ENCODE peak calls at places on chromosomes 11 and 22, in four cellular contexts. One of them, this sample, is unnamed.

GRCh38 chr22:17882162-17882561 is 107.9 kb upstream of the BID start:
- DNase-seq in HepG2: no peak
- DNase-seq in K562: no peak
- DNase-seq in SK-N-SH: no peak
- DNase-seq in this sample: no peak

GRCh38 chr22:45551310-45552016 is 48.8 kb downstream of the FBLN1 start:
- DNase-seq in HepG2: no peak
- DNase-seq in K562: no peak
- DNase-seq in SK-N-SH: no peak
- DNase-seq in this sample: no peak

GRCh38 chr11:47267858-47268257 is 2.1 kb upstream of the MADD start:
- DNase-seq in HepG2: no peak
- DNase-seq in K562: peak; percentile 24
- DNase-seq in SK-N-SH: no peak
- DNase-seq in this sample: no peak

GRCh38 chr11:84824624-84825023 is 802.5 kb downstream of the DLG2 start:
- DNase-seq in HepG2: no peak
- DNase-seq in K562: no peak
- DNase-seq in SK-N-SH: no peak
- DNase-seq in this sample: no peak

GRCh38 chr11:120066738-120067303 is 71.1 kb downstream of the TRIM29 start:
- DNase-seq in HepG2: no peak
- DNase-seq in K562: no peak
- DNase-seq in SK-N-SH: no peak
- DNase-seq in this sample: no peak

GRCh38 chr22:44024288-44024908 is at the start of gene PARVB:
- DNase-seq in HepG2: no peak
- DNase-seq in K562: peak; percentile 33
- DNase-seq in SK-N-SH: peak; percentile 84
- DNase-seq in this sample: no peak

GRCh38 chr11:69442807-69443137 is 38.7 kb upstream of the LINC01488 start:
- DNase-seq in HepG2: peak; percentile 80
- DNase-seq in K562: peak; percentile 77
- DNase-seq in SK-N-SH: peak; percentile 75
- DNase-seq in this sample: no peak

GRCh38 chr11:119065369-119065768 is 2.2 kb upstream of the VPS11 start:
- DNase-seq in HepG2: peak; percentile 47
- DNase-seq in K562: peak; percentile 80
- DNase-seq in SK-N-SH: peak; percentile 52
- DNase-seq in this sample: no peak

GRCh38 chr11:11521306-11522002 is 100.4 kb downstream of the GALNT18 start:
- DNase-seq in HepG2: no peak
- DNase-seq in K562: no peak
- DNase-seq in SK-N-SH: no peak
- DNase-seq in this sample: no peak

GRCh38 chr11:92424281-92424680 is 199.7 kb downstream of the FAT3 start:
- DNase-seq in HepG2: no peak
- DNase-seq in K562: no peak
- DNase-seq in SK-N-SH: no peak
- DNase-seq in this sample: no peak

GRCh38 chr22:35930933-35931332 is 97.7 kb downstream of the RBFOX2 start:
- DNase-seq in HepG2: peak; percentile 78
- DNase-seq in K562: peak; percentile 64
- DNase-seq in SK-N-SH: peak; percentile 59
- DNase-seq in this sample: peak; percentile 24

GRCh38 chr11:12724301-12725046 is 50.3 kb downstream of the TEAD1 start:
- DNase-seq in HepG2: peak; percentile 64
- DNase-seq in K562: peak; percentile 92
- DNase-seq in SK-N-SH: peak; percentile 48
- DNase-seq in this sample: no peak

GRCh38 chr11:14422052-14422813 is 63.2 kb upstream of the RRAS2 start:
- DNase-seq in HepG2: peak; percentile 82
- DNase-seq in K562: peak; percentile 80
- DNase-seq in SK-N-SH: peak; percentile 69
- DNase-seq in this sample: no peak

GRCh38 chr11:105000797-105001196 is 22.2 kb downstream of the CASP5 start:
- DNase-seq in HepG2: no peak
- DNase-seq in K562: peak; percentile 26
- DNase-seq in SK-N-SH: no peak
- DNase-seq in this sample: peak; percentile 24

GRCh38 chr22:46395145-46395544 is 59.6 kb downstream of the TRMU start:
- DNase-seq in HepG2: no peak
- DNase-seq in K562: no peak
- DNase-seq in SK-N-SH: no peak
- DNase-seq in this sample: no peak

GRCh38 chr11:123152951-123153350 is 42.1 kb downstream of the CLMP start:
- DNase-seq in HepG2: no peak
- DNase-seq in K562: no peak
- DNase-seq in SK-N-SH: no peak
- DNase-seq in this sample: no peak

GRCh38 chr11:1832989-1833365 is 1.8 kb upstream of the SYT8 start:
- DNase-seq in HepG2: no peak
- DNase-seq in K562: no peak
- DNase-seq in SK-N-SH: no peak
- DNase-seq in this sample: no peak

GRCh38 chr22:50012201-50013181 is at the start of gene IL17REL:
- DNase-seq in HepG2: no peak
- DNase-seq in K562: peak; percentile 47
- DNase-seq in SK-N-SH: peak; percentile 43
- DNase-seq in this sample: no peak

GRCh38 chr11:113847580-113847979 is 27.8 kb downstream of the USP28 start:
- DNase-seq in HepG2: no peak
- DNase-seq in K562: no peak
- DNase-seq in SK-N-SH: no peak
- DNase-seq in this sample: no peak

GRCh38 chr11:46279393-46280099 is 2.1 kb downstream of the CREB3L1 start:
- DNase-seq in HepG2: no peak
- DNase-seq in K562: peak; percentile 54
- DNase-seq in SK-N-SH: peak; percentile 55
- DNase-seq in this sample: no peak

GRCh38 chr11:69285766-69286165 is 8.2 kb upstream of the MYEOV start:
- DNase-seq in HepG2: no peak
- DNase-seq in K562: no peak
- DNase-seq in SK-N-SH: no peak
- DNase-seq in this sample: no peak

GRCh38 chr11:10139656-10140055 is 154.4 kb downstream of the SBF2 start:
- DNase-seq in HepG2: no peak
- DNase-seq in K562: no peak
- DNase-seq in SK-N-SH: no peak
- DNase-seq in this sample: no peak

GRCh38 chr22:49021097-49021925 is 806.4 kb downstream of the BRD1 start:
- DNase-seq in HepG2: no peak
- DNase-seq in K562: no peak
- DNase-seq in SK-N-SH: peak; percentile 13
- DNase-seq in this sample: no peak

GRCh38 chr11:72591023-72591422 is 83.2 kb downstream of the PDE2A start:
- DNase-seq in HepG2: no peak
- DNase-seq in K562: no peak
- DNase-seq in SK-N-SH: peak; percentile 55
- DNase-seq in this sample: no peak

GRCh38 chr22:33451851-33452469 is 393.8 kb upstream of the SYN3 start:
- DNase-seq in HepG2: peak; percentile 53
- DNase-seq in K562: no peak
- DNase-seq in SK-N-SH: no peak
- DNase-seq in this sample: no peak

GRCh38 chr11:19379465-19379864 is 138.7 kb upstream of the E2F8 start:
- DNase-seq in HepG2: no peak
- DNase-seq in K562: no peak
- DNase-seq in SK-N-SH: no peak
- DNase-seq in this sample: no peak

GRCh38 chr22:36862251-36863242 is 1.7 kb downstream of the NCF4 start:
- DNase-seq in HepG2: no peak
- DNase-seq in K562: no peak
- DNase-seq in SK-N-SH: no peak
- DNase-seq in this sample: peak; percentile 73

DNA sequence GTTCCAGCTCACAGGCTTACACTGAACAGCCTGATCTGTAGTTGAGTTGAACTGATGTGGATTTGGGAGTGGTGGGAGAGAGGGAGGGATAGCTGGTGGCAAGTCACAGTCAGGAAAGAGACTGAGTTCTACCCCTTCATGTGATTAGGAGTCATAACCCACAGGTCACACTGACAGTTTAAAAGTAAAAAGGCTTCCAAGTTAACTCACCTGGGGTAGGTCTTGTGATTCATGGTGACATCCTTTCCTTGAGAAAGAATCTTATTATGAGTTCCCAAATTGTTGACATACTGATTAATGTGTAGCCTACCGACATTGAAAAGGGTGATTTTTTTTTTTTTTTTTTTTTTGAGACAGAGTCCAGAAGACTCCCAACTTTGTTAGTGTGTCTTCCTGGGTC is 5.4 kb downstream of the IZUMO1R start:
- DNase-seq in HepG2: no peak
- DNase-seq in K562: no peak
- DNase-seq in SK-N-SH: no peak
- DNase-seq in this sample: no peak
- TF ChIP-seq NFIC in HepG2: no peak
- TF ChIP-seq NFIC in K562: no peak
- TF ChIP-seq NFIC in SK-N-SH: no peak
- TF ChIP-seq NFIC in this sample: no peak

GRCh38 chr22:42857845-42858481 is 890 bp upstream of the ARFGAP3 start:
- DNase-seq in HepG2: peak; percentile 14
- DNase-seq in K562: peak; percentile 2
- DNase-seq in SK-N-SH: no peak
- DNase-seq in this sample: no peak
- TF ChIP-seq NFIC in HepG2: no peak
- TF ChIP-seq NFIC in K562: no peak
- TF ChIP-seq NFIC in SK-N-SH: no peak
- TF ChIP-seq NFIC in this sample: no peak

GRCh38 chr22:39570226-39570625 is 327 bp upstream of the CACNA1I start:
- DNase-seq in HepG2: no peak
- DNase-seq in K562: no peak
- DNase-seq in SK-N-SH: no peak
- DNase-seq in this sample: no peak

GRCh38 chr22:39571538-39571937 is 985 bp downstream of the CACNA1I start:
- DNase-seq in HepG2: no peak
- DNase-seq in K562: no peak
- DNase-seq in SK-N-SH: no peak
- DNase-seq in this sample: no peak

GRCh38 chr22:39569066-39569465 is 1.5 kb upstream of the CACNA1I start:
- DNase-seq in HepG2: no peak
- DNase-seq in K562: no peak
- DNase-seq in SK-N-SH: no peak
- DNase-seq in this sample: no peak

GRCh38 chr22:39568278-39568981 is 2.1 kb upstream of the CACNA1I start:
- DNase-seq in HepG2: no peak
- DNase-seq in K562: no peak
- DNase-seq in SK-N-SH: no peak
- DNase-seq in this sample: no peak

DNA sequence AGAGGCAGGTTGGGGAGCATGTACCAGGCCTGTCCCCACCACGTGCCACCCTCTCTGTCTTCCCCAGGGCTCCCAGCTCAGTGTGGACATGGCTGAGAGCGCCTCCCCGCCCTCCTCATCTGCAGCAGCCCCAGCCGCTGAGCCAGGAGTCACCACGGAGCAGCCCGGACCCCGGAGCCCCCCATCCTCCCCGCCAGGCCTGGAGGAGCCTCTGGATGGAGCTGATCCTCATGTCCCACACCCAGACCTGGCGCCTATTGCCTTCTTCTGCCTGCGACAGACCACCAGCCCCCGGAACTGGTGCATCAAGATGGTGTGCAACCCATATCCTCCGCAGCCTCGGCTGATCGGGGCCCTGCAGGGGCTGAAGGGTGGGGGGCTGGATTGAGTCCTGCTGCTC is at the start of gene CACNA1I:
- DNase-seq in HepG2: no peak
- DNase-seq in K562: no peak
- DNase-seq in SK-N-SH: no peak
- DNase-seq in this sample: no peak
- TF ChIP-seq NFIC in HepG2: no peak
- TF ChIP-seq NFIC in K562: no peak
- TF ChIP-seq NFIC in SK-N-SH: no peak
- TF ChIP-seq NFIC in this sample: no peak

GRCh38 chr11:83159901-83160865 is 3.3 kb downstream of the PCF11 start:
- DNase-seq in HepG2: no peak
- DNase-seq in K562: no peak
- DNase-seq in SK-N-SH: no peak
- DNase-seq in this sample: no peak
- TF ChIP-seq NFIC in HepG2: no peak
- TF ChIP-seq NFIC in K562: no peak
- TF ChIP-seq NFIC in SK-N-SH: no peak
- TF ChIP-seq NFIC in this sample: no peak

GRCh38 chr11:121517996-121518395 is 65.2 kb upstream of the SORL1-AS1 start:
- DNase-seq in HepG2: no peak
- DNase-seq in K562: no peak
- DNase-seq in SK-N-SH: no peak
- DNase-seq in this sample: no peak

GRCh38 chr11:121521145-121522042 is 68.6 kb upstream of the SORL1-AS1 start:
- DNase-seq in HepG2: no peak
- DNase-seq in K562: no peak
- DNase-seq in SK-N-SH: no peak
- DNase-seq in this sample: peak; percentile 38

GRCh38 chr11:121523581-121524232 is 70.9 kb upstream of the SORL1-AS1 start:
- DNase-seq in HepG2: peak; percentile 21
- DNase-seq in K562: no peak
- DNase-seq in SK-N-SH: no peak
- DNase-seq in this sample: no peak

GRCh38 chr11:121522043-121522941 is 69.5 kb upstream of the SORL1-AS1 start:
- DNase-seq in HepG2: no peak
- DNase-seq in K562: no peak
- DNase-seq in SK-N-SH: no peak
- DNase-seq in this sample: no peak

GRCh38 chr11:121520243-121521144 is 67.7 kb upstream of the SORL1-AS1 start:
- DNase-seq in HepG2: no peak
- DNase-seq in K562: no peak
- DNase-seq in SK-N-SH: no peak
- DNase-seq in this sample: no peak
- TF ChIP-seq NFIC in HepG2: no peak
- TF ChIP-seq NFIC in K562: no peak
- TF ChIP-seq NFIC in SK-N-SH: peak; percentile 67
- TF ChIP-seq NFIC in this sample: no peak

This sample was measured in GM12878.